ENCODE peak calls at places on chromosomes 13 and 19, in seven cellular contexts. J, T, U, M, L, B and S are unnamed samples.

GRCh38 chr19:51131780-51132680 is 7.3 kb downstream of the SIGLEC9 start:
- DNase-seq in J (peak; percentile 38), L (no peak), U (peak; percentile 29), B (peak; percentile 23), M (peak; percentile 17), T (peak; percentile 78), S (peak; percentile 64)

GRCh38 chr13:112184851-112185371 is 118.0 kb downstream of the SOX1 start:
- DNase-seq in B (no peak), L (no peak), J (no peak), T (no peak), M (no peak), U (no peak), S (no peak)

GRCh38 chr19:33659835-33660234 is 38.1 kb downstream of the CHST8 start:
- DNase-seq in L (no peak), U (no peak), J (no peak), T (no peak), B (no peak), M (no peak), S (no peak)

GRCh38 chr13:110156186-110157065 is 150.5 kb downstream of the COL4A1 start:
- DNase-seq in T (no peak), M (no peak), U (no peak), J (peak; percentile 24), L (no peak), B (no peak), S (no peak)

GRCh38 chr13:51330741-51331140 is 8.8 kb upstream of the SERPINE3 start:
- DNase-seq in J (no peak), T (no peak), B (no peak), M (no peak), U (no peak), L (no peak), S (no peak)

GRCh38 chr19:32322541-32322940 is 22.9 kb upstream of the ZNF507 start:
- DNase-seq in T (no peak), B (no peak), U (no peak), J (no peak), M (no peak), L (no peak), S (no peak)

GRCh38 chr19:18894254-18895037 is 1.5 kb downstream of the CERS1 start:
- DNase-seq in L (no peak), J (peak; percentile 35), M (no peak), U (no peak), B (no peak), T (no peak), S (peak; percentile 61)

GRCh38 chr19:31330761-31331160 is 18.5 kb downstream of the TSHZ3 start:
- DNase-seq in B (no peak), M (no peak), T (no peak), J (no peak), L (no peak), U (no peak), S (no peak)

GRCh38 chr19:57410748-57411671 is at the start of gene ZNF17:
- DNase-seq in J (peak; percentile 94), M (peak; percentile 93), B (peak; percentile 93), T (peak; percentile 97), U (peak; percentile 95), L (peak; percentile 86), S (peak; percentile 96)

GRCh38 chr19:28940751-28941500 is 272.0 kb downstream of the UQCRFS1 start:
- DNase-seq in B (peak; percentile 66), M (no peak), J (peak; percentile 92), L (no peak), T (no peak), U (no peak), S (no peak)

GRCh38 chr13:97225533-97225932 is 3.4 kb downstream of the MBNL2 start:
- DNase-seq in M (no peak), T (no peak), L (no peak), B (no peak), J (no peak), U (no peak), S (no peak)

GRCh38 chr19:49390978-49391304 is 2.9 kb downstream of the KASH5 start:
- DNase-seq in B (no peak), L (no peak), T (no peak), M (peak; percentile 53), U (no peak), J (no peak), S (no peak)

GRCh38 chr19:29671393-29672076 is 6.3 kb downstream of the PLEKHF1 start:
- DNase-seq in L (no peak), M (no peak), B (no peak), J (no peak), U (peak; percentile 92), T (peak; percentile 81), S (peak; percentile 67)

GRCh38 chr19:21698215-21698614 is 69.2 kb downstream of the ZNF100 start:
- DNase-seq in U (no peak), M (no peak), L (no peak), B (peak; percentile 0), T (no peak), J (peak; percentile 1), S (no peak)

GRCh38 chr19:41919948-41920712 is 8.1 kb downstream of the ERFL start:
- DNase-seq in U (no peak), T (no peak), B (no peak), M (no peak), J (no peak), L (no peak), S (no peak)

GRCh38 chr13:71017607-71018006 is 849.4 kb downstream of the DACH1 start:
- DNase-seq in T (no peak), B (no peak), J (no peak), U (no peak), L (no peak), M (no peak), S (no peak)

GRCh38 chr13:71015516-71015915 is 851.5 kb downstream of the DACH1 start:
- DNase-seq in U (no peak), L (no peak), B (no peak), J (no peak), T (no peak), M (no peak), S (no peak)

GRCh38 chr13:71021810-71022422 is 845.1 kb downstream of the DACH1 start:
- DNase-seq in L (no peak), T (no peak), J (no peak), B (no peak), M (no peak), U (no peak), S (no peak)

GRCh38 chr13:71015021-71015420 is 852.0 kb downstream of the DACH1 start:
- DNase-seq in L (no peak), T (no peak), M (no peak), U (no peak), J (no peak), B (no peak), S (no peak)

GRCh38 chr13:71018544-71018943 is 848.5 kb downstream of the DACH1 start:
- DNase-seq in T (no peak), B (no peak), L (no peak), M (no peak), U (no peak), J (no peak), S (no peak)
- H3K4me3 ChIP-seq in T (no peak overlapping the region), B (no peak overlapping the region), L (no peak overlapping the region), M (no peak overlapping the region), U (no peak overlapping the region), J (no peak overlapping the region), S (no peak overlapping the region)

GRCh38 chr13:99657848-99658265 is 156.6 kb downstream of the TM9SF2 start:
- DNase-seq in J (no peak), T (peak; percentile 67), U (no peak), L (no peak), B (peak; percentile 9), M (peak; percentile 80), S (peak; percentile 69)

GRCh38 chr13:99655351-99656091 is 154.2 kb downstream of the TM9SF2 start:
- DNase-seq in L (no peak), T (no peak), J (peak; percentile 24), U (peak; percentile 24), M (no peak), B (peak; percentile 5), S (no peak)

GRCh38 chr13:99658266-99658991 is 157.2 kb downstream of the TM9SF2 start:
- DNase-seq in J (peak; percentile 25), L (no peak), T (peak; percentile 81), M (peak; percentile 80), U (no peak), B (peak; percentile 39), S (peak; percentile 66)

GRCh38 chr13:99656092-99656745 is 154.9 kb downstream of the TM9SF2 start:
- DNase-seq in B (peak; percentile 59), T (no peak), J (peak; percentile 67), U (peak; percentile 59), M (peak; percentile 93), L (peak; percentile 61), S (peak; percentile 88)

DNA sequence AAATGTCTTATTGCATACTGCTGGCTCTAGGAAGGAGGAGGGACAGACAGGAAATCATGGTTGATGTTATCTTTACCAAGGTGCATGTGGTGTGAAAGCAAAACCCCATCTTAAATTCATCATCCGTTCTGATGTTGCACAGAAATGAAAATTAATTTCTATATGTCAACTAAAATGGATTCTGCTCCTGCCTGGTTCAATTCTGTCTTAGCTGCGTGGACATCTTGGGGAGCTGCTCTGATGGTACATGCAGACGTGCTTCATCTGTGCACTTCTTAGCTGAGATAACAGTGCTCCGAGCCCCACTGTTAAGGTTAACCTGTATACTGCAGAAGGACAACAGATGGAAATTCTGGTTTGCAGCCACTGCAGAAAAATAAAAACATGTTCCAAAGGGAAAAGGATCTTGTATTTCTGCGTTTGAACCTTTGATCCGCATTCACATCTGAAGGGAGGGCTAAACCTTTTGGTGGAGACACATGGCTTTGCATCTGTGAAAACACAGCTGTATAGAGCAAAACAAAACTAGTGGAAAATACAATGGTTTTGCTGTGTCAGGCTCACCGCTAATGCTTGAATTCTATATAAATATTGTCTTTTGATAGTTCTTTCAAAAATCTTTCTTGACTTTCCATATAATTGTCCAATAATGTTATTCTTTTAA is 155.7 kb downstream of the TM9SF2 start:
- DNase-seq in T (no peak), U (no peak), J (no peak), B (no peak), M (no peak), L (no peak), S (no peak)
- H3K4me3 ChIP-seq in T (no peak overlapping the region), U (no peak overlapping the region), J (no peak overlapping the region), B (no peak overlapping the region), M (no peak overlapping the region), L (no peak overlapping the region), S (no peak overlapping the region)

GRCh38 chr19:16001481-16002312 is 52.9 kb downstream of the OR10H4 start:
- DNase-seq in J (peak; percentile 77), M (no peak), B (peak; percentile 59), U (no peak), L (no peak), T (no peak), S (no peak)
- H3K4me3 ChIP-seq in J (peak overlapping the region; percentile 31), M (no peak overlapping the region), B (peak overlapping the region; percentile 46), U (peak overlapping the region; percentile 56), L (peak overlapping the region; percentile 33), T (peak overlapping the region; percentile 32), S (peak overlapping the region; percentile 50)

GRCh38 chr19:6113616-6114188 is 3.4 kb upstream of the RFX2 start:
- DNase-seq in U (no peak), B (no peak), J (no peak), T (no peak), L (no peak), M (no peak), S (no peak)

GRCh38 chr19:6108721-6109633 is 1.3 kb downstream of the RFX2 start:
- DNase-seq in U (no peak), T (peak; percentile 82), J (peak; percentile 66), B (peak; percentile 69), L (no peak), M (no peak), S (peak; percentile 75)

GRCh38 chr19:6105444-6105843 is 4.9 kb downstream of the RFX2 start:
- DNase-seq in T (no peak), M (no peak), U (no peak), L (no peak), J (no peak), B (no peak), S (no peak)

GRCh38 chr19:6109947-6110346 is 353 bp downstream of the RFX2 start:
- DNase-seq in T (no peak), J (no peak), M (no peak), B (no peak), L (no peak), U (no peak), S (peak; percentile 35)

GRCh38 chr19:6110360-6110977 is at the start of gene RFX2:
- DNase-seq in M (peak; percentile 99), B (peak; percentile 99), T (peak; percentile 100), J (peak; percentile 98), L (peak; percentile 74), U (peak; percentile 98), S (peak; percentile 100)
- H3K4me3 ChIP-seq in M (peak within 1 kb of the TSS; percentile 65), B (peak within 1 kb of the TSS; percentile 65), T (peak within 1 kb of the TSS; percentile 62), J (peak within 1 kb of the TSS; percentile 64), L (peak within 1 kb of the TSS; percentile 75), U (peak within 1 kb of the TSS; percentile 81), S (peak within 1 kb of the TSS; percentile 92)